ENCODE peak calls at places on chromosomes 12 and 14, in four cellular contexts. P, Q, G and F are unnamed samples.
A peak's percentile ranks its signal among the peaks of the same experiment; 100 is the strongest.

GRCh38 chr14:32372154-32372553 is 43.1 kb downstream of the AKAP6 start:
- DNase-seq in G (no peak), P (no peak), Q (peak; percentile 44), F (peak; percentile 92)

GRCh38 chr12:53798575-53798974 is 46.8 kb upstream of the CISTR start:
- DNase-seq in Q (peak; percentile 86), P (no peak), G (no peak), F (peak; percentile 33)

GRCh38 chr12:10304161-10304574 is 3.5 kb upstream of the KLRD1 start:
- DNase-seq in Q (peak; percentile 49), G (no peak), P (no peak), F (peak; percentile 13)

GRCh38 chr12:93737457-93738198 is 60.5 kb downstream of the CRADD start:
- DNase-seq in Q (no peak), P (no peak), G (no peak), F (no peak)

GRCh38 chr14:100015251-100015655 is 50.0 kb upstream of the EVL start:
- DNase-seq in Q (no peak), G (no peak), P (no peak), F (no peak)

GRCh38 chr14:64873506-64874220 is 6.0 kb downstream of the SPTB start:
- DNase-seq in Q (no peak), P (no peak), G (no peak), F (no peak)

GRCh38 chr14:94670692-94671285 is 58.6 kb downstream of the SERPINA3 start:
- DNase-seq in P (no peak), Q (no peak), G (no peak), F (no peak)

GRCh38 chr14:64703393-64704144 is 655 bp upstream of the PLEKHG3 start:
- DNase-seq in G (no peak), P (no peak), Q (no peak), F (peak; percentile 61)

GRCh38 chr14:22837750-22838538 is 1.6 kb downstream of the MMP14 start:
- DNase-seq in P (peak; percentile 45), Q (no peak), G (peak; percentile 88), F (peak; percentile 42)

GRCh38 chr12:3746758-3747157 is 6.2 kb downstream of the CRACR2A start:
- DNase-seq in P (no peak), Q (no peak), G (no peak), F (no peak)

GRCh38 chr12:70305794-70306193 is 60.3 kb upstream of the KCNMB4 start:
- DNase-seq in Q (no peak), P (no peak), G (no peak), F (no peak)

GRCh38 chr14:55913324-55914035 is 204.7 kb upstream of the PELI2 start:
- DNase-seq in P (peak; percentile 41), Q (no peak), G (no peak), F (no peak)

GRCh38 chr12:25249951-25250738 is 584 bp downstream of the KRAS start:
- DNase-seq in G (peak; percentile 77), P (peak; percentile 55), Q (no peak), F (no peak)

GRCh38 chr12:94686834-94687628 is 36.7 kb upstream of the TMCC3 start:
- DNase-seq in Q (peak; percentile 83), G (no peak), P (no peak), F (no peak)

GRCh38 chr12:18283776-18284175 is 22.5 kb downstream of the PIK3C2G start:
- DNase-seq in Q (no peak), P (no peak), G (no peak), F (peak; percentile 42)

GRCh38 chr14:21974741-21975140 is 301.1 kb upstream of the OR4E1 start:
- DNase-seq in P (no peak), Q (no peak), G (no peak), F (no peak)

DNA sequence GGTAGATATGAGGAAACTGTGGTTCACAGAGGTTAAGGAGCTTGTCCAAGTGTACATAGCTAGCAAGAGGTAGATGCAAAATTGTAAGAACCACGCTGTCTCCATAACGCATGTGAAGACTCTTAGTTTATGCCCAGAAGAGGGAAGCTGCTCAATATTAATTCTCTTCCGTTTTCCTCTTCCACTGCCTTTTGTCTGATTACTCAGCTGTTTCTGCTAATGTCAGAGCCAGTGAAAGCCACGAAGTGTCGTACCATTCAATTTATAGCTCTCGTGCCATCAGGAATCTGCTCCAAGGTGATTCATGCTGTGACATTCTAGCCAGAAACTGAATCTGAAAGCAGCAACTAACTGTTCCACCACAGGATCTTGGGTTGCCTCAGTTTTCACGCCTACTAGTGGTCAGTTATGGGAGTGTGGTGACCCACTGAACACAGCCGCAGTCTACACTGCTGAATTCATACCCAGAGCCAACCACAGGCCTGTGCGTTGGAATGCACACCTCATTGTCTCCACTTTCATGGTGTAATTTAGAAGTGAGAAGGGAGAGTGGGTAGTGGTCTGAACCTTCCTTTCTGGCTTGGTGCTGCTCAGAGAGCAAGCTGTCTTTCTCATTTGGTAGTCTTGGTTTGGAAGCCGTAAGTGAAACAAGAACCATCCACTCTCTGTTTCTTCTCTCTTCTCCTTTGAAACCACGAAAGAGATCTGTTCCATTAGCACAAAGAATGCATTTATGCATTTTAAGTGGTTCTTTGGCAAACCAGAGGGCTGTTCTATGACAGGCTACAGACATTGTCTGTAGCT is 74.2 kb upstream of the NAP1L1 start:
- DNase-seq in G (peak; percentile 53), P (peak; percentile 33), Q (no peak), F (peak; percentile 70)
- TF ChIP-seq CTCF in G (peak; percentile 52), P (peak; percentile 52), Q (peak; percentile 57), F (peak; percentile 66)

DNA sequence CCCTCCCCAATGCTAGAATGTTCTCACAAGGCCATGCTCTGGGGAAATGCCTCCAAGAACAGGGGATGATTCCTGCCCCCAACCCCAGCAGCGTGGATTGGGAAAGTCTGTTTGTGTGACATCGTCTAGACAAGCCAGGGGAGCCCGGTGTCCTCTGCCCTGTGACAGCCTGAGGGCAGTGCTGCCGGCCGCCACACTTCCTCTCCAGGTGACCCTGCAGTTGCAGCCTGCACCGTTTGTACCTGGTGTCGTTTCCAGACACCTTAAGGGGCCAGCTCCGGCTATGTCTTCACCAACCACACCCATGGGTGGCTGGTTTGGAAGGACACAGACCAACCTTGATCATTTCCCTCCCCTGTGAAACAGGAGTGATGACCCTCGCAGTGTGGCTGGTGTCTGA is 372.6 kb downstream of the BCL11B start:
- DNase-seq in G (no peak), P (no peak), Q (no peak), F (no peak)
- H3K4me1 ChIP-seq in G (no peaks in the 10 kb centered on the region), P (no peaks in the 10 kb centered on the region), Q (no peaks in the 10 kb centered on the region), F (peaks cover 15% of the 10 kb centered on the region)

GRCh38 chr12:132285311-132285741 is 44.1 kb downstream of the GALNT9 start:
- DNase-seq in Q (no peak), G (no peak), P (no peak), F (no peak)
- H3K27ac ChIP-seq in Q (no peak overlapping the region), G (no peak overlapping the region), P (no peak overlapping the region), F (no peak overlapping the region)

GRCh38 chr12:67624355-67624754 is 24.2 kb upstream of the DYRK2 start:
- DNase-seq in P (no peak), Q (no peak), G (no peak), F (no peak)
- TF ChIP-seq CTCF in P (no peak), Q (no peak), G (no peak), F (peak; percentile 18)

GRCh38 chr14:68665792-68666195 is 127.1 kb downstream of the ZFP36L1 start:
- DNase-seq in P (no peak), Q (no peak), G (no peak), F (no peak)

GRCh38 chr14:68666206-68666730 is 126.6 kb downstream of the ZFP36L1 start:
- DNase-seq in Q (no peak), G (no peak), P (no peak), F (no peak)

GRCh38 chr14:68663385-68664076 is 129.3 kb downstream of the ZFP36L1 start:
- DNase-seq in P (no peak), Q (no peak), G (no peak), F (no peak)

GRCh38 chr14:68664225-68664681 is 128.6 kb downstream of the ZFP36L1 start:
- DNase-seq in G (no peak), Q (no peak), P (no peak), F (no peak)

DNA sequence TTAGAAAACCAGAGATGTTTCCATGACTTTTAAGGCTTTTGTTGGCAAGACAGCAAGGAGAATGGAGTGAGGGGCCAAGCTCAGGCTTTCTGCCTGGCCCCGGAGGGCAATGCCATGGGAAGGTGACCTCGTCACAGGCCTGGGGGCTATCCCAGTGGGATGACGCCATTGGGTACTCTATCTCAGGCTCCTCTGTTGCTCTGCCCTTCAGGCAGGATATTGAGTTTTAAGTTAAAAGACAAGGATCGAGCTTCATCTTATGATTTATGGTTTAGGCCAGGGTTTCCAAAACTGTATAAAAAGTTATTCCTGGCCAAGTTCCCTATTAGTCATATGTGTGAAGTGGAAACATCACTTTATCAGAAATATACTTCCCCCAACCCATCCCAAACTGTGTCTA is 127.8 kb downstream of the ZFP36L1 start:
- DNase-seq in P (no peak), G (no peak), Q (no peak), F (no peak)
- H3K4me1 ChIP-seq in P (peaks cover 58% of the 10 kb centered on the region), G (peaks cover 20% of the 10 kb centered on the region), Q (peaks cover 62% of the 10 kb centered on the region), F (no peaks in the 10 kb centered on the region)

DNA sequence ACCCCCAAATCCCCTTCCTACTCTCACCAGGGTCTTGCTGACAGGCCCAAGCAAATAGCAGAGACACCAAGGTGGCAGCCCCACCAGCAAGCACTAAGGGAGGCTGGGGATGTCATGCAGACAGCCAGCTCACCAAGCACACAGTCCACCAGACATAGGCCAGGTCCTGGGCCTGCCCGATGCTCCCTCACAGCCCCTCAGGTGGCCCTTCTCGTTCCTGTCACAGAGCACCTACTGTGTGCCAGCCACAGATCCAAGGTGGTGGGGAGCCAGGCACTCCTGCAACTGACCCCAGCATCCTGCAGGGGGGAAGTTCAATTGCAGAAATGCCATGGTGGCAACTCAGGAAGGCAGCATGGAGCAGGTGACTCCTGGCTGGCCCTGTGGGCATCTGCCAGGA is 60.5 kb upstream of the PNMA1 start:
- DNase-seq in P (no peak), Q (no peak), G (no peak), F (no peak)
- H3K27ac ChIP-seq in P (no peak overlapping the region), Q (no peak overlapping the region), G (peak overlapping the region; percentile 59), F (no peak overlapping the region)

GRCh38 chr12:114166360-114166759 is 200.2 kb upstream of the RBM19 start:
- DNase-seq in G (no peak), P (peak; percentile 45), Q (no peak), F (no peak)

GRCh38 chr12:114167431-114167830 is 201.3 kb upstream of the RBM19 start:
- DNase-seq in Q (no peak), P (no peak), G (no peak), F (no peak)

GRCh38 chr12:114168061-114168460 is 201.9 kb upstream of the RBM19 start:
- DNase-seq in P (no peak), G (no peak), Q (no peak), F (no peak)

GRCh38 chr12:114164354-114164753 is 198.2 kb upstream of the RBM19 start:
- DNase-seq in G (no peak), P (no peak), Q (no peak), F (no peak)

DNA sequence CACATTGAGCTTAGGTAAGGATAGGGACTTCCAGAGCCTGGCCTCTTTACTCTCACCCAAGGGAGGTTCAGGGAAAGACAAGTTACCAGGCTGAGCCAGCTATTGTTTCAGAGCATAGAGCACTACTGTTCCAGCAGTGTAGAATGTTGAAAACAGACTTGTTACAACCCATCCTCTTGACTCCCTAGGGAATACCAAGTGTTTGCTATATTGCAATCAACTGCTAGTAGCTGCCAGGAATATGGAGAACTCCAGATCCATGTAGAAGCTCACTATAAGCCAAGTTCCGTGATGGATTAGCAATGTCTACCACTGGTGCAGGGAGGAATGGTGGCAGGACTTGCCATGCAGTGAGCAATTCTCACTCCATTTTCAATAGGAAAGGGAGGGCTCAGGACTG is 199.8 kb upstream of the RBM19 start:
- DNase-seq in G (no peak), P (no peak), Q (no peak), F (no peak)
- TF ChIP-seq CTCF in G (no peak), P (no peak), Q (no peak), F (no peak)

DNA sequence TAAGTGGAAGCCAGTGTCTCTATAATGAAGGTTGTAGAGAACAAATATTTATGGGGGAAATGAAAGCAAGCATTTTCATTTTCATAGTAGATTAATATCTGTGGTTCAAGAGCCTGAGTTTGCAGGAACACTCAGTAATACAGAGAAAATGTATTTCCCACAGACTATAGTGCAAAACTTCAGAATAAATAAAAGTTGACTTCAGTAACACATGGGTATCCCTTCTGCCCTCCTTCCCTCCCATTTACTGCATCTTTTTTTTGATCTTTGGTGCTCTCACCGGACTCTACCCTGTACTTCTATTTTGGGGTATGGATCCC is 75.3 kb upstream of the AMN1 start:
- DNase-seq in G (no peak), Q (no peak), P (no peak), F (no peak)
- H3K4me1 ChIP-seq in G (no peaks in the 10 kb centered on the region), Q (no peaks in the 10 kb centered on the region), P (no peaks in the 10 kb centered on the region), F (no peaks in the 10 kb centered on the region)